ENCODE peak calls at places on chromosomes 4 and X, in four cellular contexts. One of them, this sample, is unnamed.
A peak's percentile ranks its signal among the peaks of the same experiment; 100 is the strongest.

GRCh38 chr4:76589402-76589801 is 154.4 kb downstream of the SHROOM3 start:
- DNase-seq in uterus: no peak
- DNase-seq in GM12865: no peak
- DNase-seq in A549: peak; percentile 31
- DNase-seq in this sample: no peak

GRCh38 chr4:83201761-83202160 is 82.8 kb downstream of the COQ2 start:
- DNase-seq in uterus: no peak
- DNase-seq in GM12865: no peak
- DNase-seq in A549: no peak
- DNase-seq in this sample: no peak

GRCh38 chr4:89253306-89253705 is 54.3 kb downstream of the GPRIN3 start:
- DNase-seq in uterus: no peak
- DNase-seq in GM12865: no peak
- DNase-seq in A549: no peak
- DNase-seq in this sample: no peak

GRCh38 chrX:64350047-64350446 is 45.2 kb downstream of the MTMR8 start:
- DNase-seq in uterus: no peak
- DNase-seq in GM12865: no peak
- DNase-seq in A549: no peak
- DNase-seq in this sample: no peak

GRCh38 chr4:41709844-41710481 is 38.6 kb downstream of the PHOX2B start:
- DNase-seq in uterus: no peak
- DNase-seq in GM12865: no peak
- DNase-seq in A549: peak; percentile 82
- DNase-seq in this sample: no peak

GRCh38 chr4:77712675-77713074 is 106.5 kb downstream of the CNOT6L start:
- DNase-seq in uterus: no peak
- DNase-seq in GM12865: no peak
- DNase-seq in A549: no peak
- DNase-seq in this sample: no peak

GRCh38 chr4:113784497-113785254 is 23.1 kb upstream of the CAMK2D start:
- DNase-seq in uterus: no peak
- DNase-seq in GM12865: no peak
- DNase-seq in A549: peak; percentile 47
- DNase-seq in this sample: no peak

GRCh38 chr4:2931765-2932560 is 31.2 kb downstream of the NOP14 start:
- DNase-seq in uterus: peak; percentile 25
- DNase-seq in GM12865: peak; percentile 89
- DNase-seq in A549: no peak
- DNase-seq in this sample: no peak

GRCh38 chrX:17738737-17739535 is 1.6 kb downstream of the SCML1 start:
- DNase-seq in uterus: no peak
- DNase-seq in GM12865: peak; percentile 14
- DNase-seq in A549: no peak
- DNase-seq in this sample: no peak

GRCh38 chr4:42632653-42633382 is 24.1 kb downstream of the ATP8A1 start:
- DNase-seq in uterus: no peak
- DNase-seq in GM12865: no peak
- DNase-seq in A549: no peak
- DNase-seq in this sample: no peak

GRCh38 chrX:7263961-7264360 is 116.0 kb upstream of the PUDP start:
- DNase-seq in uterus: no peak
- DNase-seq in GM12865: no peak
- DNase-seq in A549: peak; percentile 1
- DNase-seq in this sample: no peak

GRCh38 chr4:104915864-104916263 is 230.8 kb upstream of the TET2 start:
- DNase-seq in uterus: no peak
- DNase-seq in GM12865: no peak
- DNase-seq in A549: no peak
- DNase-seq in this sample: no peak

GRCh38 chr4:145939856-145940255 is 1.2 kb upstream of the ZNF827 start:
- DNase-seq in uterus: no peak
- DNase-seq in GM12865: no peak
- DNase-seq in A549: no peak
- DNase-seq in this sample: no peak

GRCh38 chrX:136814847-136815634 is 34.3 kb upstream of the ARHGEF6 start:
- DNase-seq in uterus: no peak
- DNase-seq in GM12865: no peak
- DNase-seq in A549: no peak
- DNase-seq in this sample: no peak

GRCh38 chr4:6241062-6241845 is 28.4 kb upstream of the WFS1 start:
- DNase-seq in uterus: no peak
- DNase-seq in GM12865: no peak
- DNase-seq in A549: no peak
- DNase-seq in this sample: no peak

GRCh38 chrX:50996930-50997329 is 86.4 kb downstream of the BMP15 start:
- DNase-seq in uterus: no peak
- DNase-seq in GM12865: no peak
- DNase-seq in A549: no peak
- DNase-seq in this sample: no peak

GRCh38 chrX:125769628-125770027 is 396.5 kb downstream of the DCAF12L2 start:
- DNase-seq in uterus: no peak
- DNase-seq in GM12865: no peak
- DNase-seq in A549: no peak
- DNase-seq in this sample: no peak

GRCh38 chrX:1451251-1451675 is 1.4 kb downstream of the ASMTL start:
- DNase-seq in uterus: no peak
- DNase-seq in GM12865: no peak
- DNase-seq in A549: no peak
- DNase-seq in this sample: no peak

GRCh38 chrX:136586386-136586785 is 54.4 kb downstream of the VGLL1 start:
- DNase-seq in uterus: no peak
- DNase-seq in GM12865: no peak
- DNase-seq in A549: no peak
- DNase-seq in this sample: no peak

GRCh38 chrX:17692709-17693346 is 44.5 kb upstream of the SCML1 start:
- DNase-seq in uterus: no peak
- DNase-seq in GM12865: no peak
- DNase-seq in A549: no peak
- DNase-seq in this sample: no peak

GRCh38 chr4:86834901-86835300 is 14.3 kb downstream of the SLC10A6 start:
- DNase-seq in uterus: no peak
- DNase-seq in GM12865: no peak
- DNase-seq in A549: no peak
- DNase-seq in this sample: no peak

GRCh38 chr4:16270654-16271328 is 44.5 kb upstream of the TAPT1 start:
- DNase-seq in uterus: no peak
- DNase-seq in GM12865: no peak
- DNase-seq in A549: peak; percentile 4
- DNase-seq in this sample: no peak

GRCh38 chrX:18389968-18390367 is 35.4 kb upstream of the CDKL5 start:
- DNase-seq in uterus: no peak
- DNase-seq in GM12865: peak; percentile 8
- DNase-seq in A549: peak; percentile 39
- DNase-seq in this sample: no peak

GRCh38 chr4:128809477-128810330 is at the start of gene JADE1:
- DNase-seq in uterus: peak; percentile 88
- DNase-seq in GM12865: peak; percentile 96
- DNase-seq in A549: peak; percentile 94
- DNase-seq in this sample: peak; percentile 93

GRCh38 chr4:172709376-172709775 is 459.2 kb upstream of the GALNT7 start:
- DNase-seq in uterus: no peak
- DNase-seq in GM12865: no peak
- DNase-seq in A549: no peak
- DNase-seq in this sample: no peak

GRCh38 chr4:128061566-128062536 is 739 bp downstream of the LARP1B start:
- DNase-seq in uterus: peak; percentile 47
- DNase-seq in GM12865: peak; percentile 70
- DNase-seq in A549: peak; percentile 71
- DNase-seq in this sample: peak; percentile 53

GRCh38 chr4:168524006-168524405 is 27.2 kb downstream of the PALLD start:
- DNase-seq in uterus: no peak
- DNase-seq in GM12865: no peak
- DNase-seq in A549: no peak
- DNase-seq in this sample: no peak

GRCh38 chr4:180925800-180926199 is 1317.4 kb upstream of the TENM3 start:
- DNase-seq in uterus: no peak
- DNase-seq in GM12865: no peak
- DNase-seq in A549: no peak
- DNase-seq in this sample: no peak

GRCh38 chr4:154719087-154719486 is 24.7 kb upstream of the LRAT start:
- DNase-seq in uterus: no peak
- DNase-seq in GM12865: no peak
- DNase-seq in A549: peak; percentile 14
- DNase-seq in this sample: no peak

GRCh38 chr4:118835896-118836762 is at the start of gene SEC24D:
- DNase-seq in uterus: peak; percentile 92
- DNase-seq in GM12865: peak; percentile 90
- DNase-seq in A549: peak; percentile 75
- DNase-seq in this sample: peak; percentile 88

GRCh38 chr4:161642708-161643107 is 521.1 kb downstream of the FSTL5 start:
- DNase-seq in uterus: no peak
- DNase-seq in GM12865: no peak
- DNase-seq in A549: no peak
- DNase-seq in this sample: no peak

GRCh38 chr4:8228319-8229250 is 29.5 kb downstream of the SH3TC1 start:
- DNase-seq in uterus: peak; percentile 58
- DNase-seq in GM12865: peak; percentile 93
- DNase-seq in A549: peak; percentile 82
- DNase-seq in this sample: no peak

GRCh38 chr4:19164334-19164733 is 1087.4 kb upstream of the SLIT2 start:
- DNase-seq in uterus: no peak
- DNase-seq in GM12865: no peak
- DNase-seq in A549: no peak
- DNase-seq in this sample: no peak

GRCh38 chrX:139049455-139049854 is 337.9 kb upstream of the FGF13 start:
- DNase-seq in uterus: no peak
- DNase-seq in GM12865: no peak
- DNase-seq in A549: no peak
- DNase-seq in this sample: no peak

GRCh38 chr4:104491396-104491821 is 3.3 kb downstream of the CXXC4 start:
- DNase-seq in uterus: peak; percentile 27
- DNase-seq in GM12865: peak; percentile 84
- DNase-seq in A549: peak; percentile 37
- DNase-seq in this sample: peak; percentile 51

GRCh38 chrX:56975611-56976010 is 19.7 kb downstream of the SPIN3 start:
- DNase-seq in uterus: no peak
- DNase-seq in GM12865: no peak
- DNase-seq in A549: no peak
- DNase-seq in this sample: no peak
- TF ChIP-seq CTCF in uterus: no peak
- TF ChIP-seq CTCF in GM12865: no peak
- TF ChIP-seq CTCF in A549: no peak
- TF ChIP-seq CTCF in this sample: no peak

GRCh38 chr4:25060586-25061340 is 30.0 kb upstream of the LGI2 start:
- DNase-seq in uterus: peak; percentile 35
- DNase-seq in GM12865: no peak
- DNase-seq in A549: no peak
- DNase-seq in this sample: no peak
- TF ChIP-seq CTCF in uterus: no peak
- TF ChIP-seq CTCF in GM12865: no peak
- TF ChIP-seq CTCF in A549: no peak
- TF ChIP-seq CTCF in this sample: no peak

DNA sequence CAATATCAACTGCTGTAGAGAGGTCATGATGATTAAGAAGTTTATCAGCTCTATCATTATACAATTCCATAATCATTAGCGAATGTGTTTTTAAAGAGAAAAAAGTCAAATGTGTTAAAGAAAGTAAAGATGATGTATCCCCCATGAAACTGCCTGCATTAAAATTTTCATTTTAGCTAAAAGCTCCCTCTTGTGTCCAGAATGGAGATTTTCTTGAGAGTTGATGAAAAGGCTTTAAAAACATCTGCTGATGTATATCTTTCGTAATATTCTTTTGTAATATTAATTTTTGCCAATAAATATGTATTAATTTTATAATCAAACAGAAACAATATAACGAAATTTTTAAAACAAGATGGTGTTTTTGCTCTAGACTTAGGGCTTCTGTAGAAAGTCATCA is 52.1 kb upstream of the LHFPL1 start:
- DNase-seq in uterus: no peak
- DNase-seq in GM12865: peak; percentile 9
- DNase-seq in A549: no peak
- DNase-seq in this sample: no peak
- TF ChIP-seq CTCF in uterus: no peak
- TF ChIP-seq CTCF in GM12865: peak; percentile 11
- TF ChIP-seq CTCF in A549: no peak
- TF ChIP-seq CTCF in this sample: peak; percentile 45

GRCh38 chrX:153397256-153397960 is 3.7 kb downstream of the PNMA6E start:
- DNase-seq in uterus: no peak
- DNase-seq in GM12865: no peak
- DNase-seq in A549: no peak
- DNase-seq in this sample: no peak

GRCh38 chrX:153396320-153397195 is 4.6 kb downstream of the PNMA6E start:
- DNase-seq in uterus: no peak
- DNase-seq in GM12865: no peak
- DNase-seq in A549: no peak
- DNase-seq in this sample: no peak

GRCh38 chrX:153398275-153398960 is 2.7 kb downstream of the PNMA6E start:
- DNase-seq in uterus: no peak
- DNase-seq in GM12865: no peak
- DNase-seq in A549: no peak
- DNase-seq in this sample: no peak

GRCh38 chrX:153401133-153401764 is at the start of gene PNMA6E:
- DNase-seq in uterus: no peak
- DNase-seq in GM12865: no peak
- DNase-seq in A549: peak; percentile 4
- DNase-seq in this sample: no peak

GRCh38 chrX:153400146-153401132 is 711 bp downstream of the PNMA6E start:
- DNase-seq in uterus: no peak
- DNase-seq in GM12865: peak; percentile 55
- DNase-seq in A549: peak; percentile 72
- DNase-seq in this sample: no peak
- TF ChIP-seq CTCF in uterus: peak; percentile 28
- TF ChIP-seq CTCF in GM12865: peak; percentile 88
- TF ChIP-seq CTCF in A549: peak; percentile 74
- TF ChIP-seq CTCF in this sample: peak; percentile 64

DNA sequence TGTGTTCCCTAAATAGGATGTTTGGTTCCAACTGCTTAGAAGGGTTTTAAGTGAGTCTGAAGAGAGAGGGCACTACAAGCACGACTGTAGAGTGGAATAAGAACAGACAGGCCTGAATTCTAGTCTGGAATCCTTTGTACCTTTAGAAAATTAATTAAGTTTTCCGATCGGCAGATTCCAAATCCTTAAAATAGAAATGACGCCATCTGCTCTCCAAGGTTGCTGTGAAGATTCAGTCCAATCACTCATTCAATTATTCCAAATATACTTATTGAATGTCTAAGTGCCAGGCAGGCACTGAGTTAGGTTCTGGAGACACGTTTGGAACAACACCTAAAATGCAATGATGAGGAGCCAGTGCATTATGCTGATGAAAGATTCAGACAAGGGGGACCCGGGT is 3.8 kb downstream of the HS3ST1 start:
- DNase-seq in uterus: no peak
- DNase-seq in GM12865: no peak
- DNase-seq in A549: no peak
- DNase-seq in this sample: no peak
- TF ChIP-seq CTCF in uterus: no peak
- TF ChIP-seq CTCF in GM12865: no peak
- TF ChIP-seq CTCF in A549: no peak
- TF ChIP-seq CTCF in this sample: no peak

GRCh38 chr4:24881508-24882071 is 31.3 kb downstream of the CCDC149 start:
- DNase-seq in uterus: no peak
- DNase-seq in GM12865: no peak
- DNase-seq in A549: no peak
- DNase-seq in this sample: no peak
- TF ChIP-seq CTCF in uterus: no peak
- TF ChIP-seq CTCF in GM12865: no peak
- TF ChIP-seq CTCF in A549: no peak
- TF ChIP-seq CTCF in this sample: no peak

GRCh38 chrX:109902665-109903064 is 100.2 kb upstream of the TMEM164 start:
- DNase-seq in uterus: no peak
- DNase-seq in GM12865: no peak
- DNase-seq in A549: peak; percentile 47
- DNase-seq in this sample: no peak
- TF ChIP-seq CTCF in uterus: no peak
- TF ChIP-seq CTCF in GM12865: no peak
- TF ChIP-seq CTCF in A549: no peak
- TF ChIP-seq CTCF in this sample: no peak

This sample was measured in progenitor cell of endocrine pancreas.